ENCODE peak calls at places on chromosomes 13 and 19, in five cellular contexts. X is CD8-positive, alpha-beta T cell; M is left cardiac atrium; L is central memory CD8-positive, alpha-beta T cell; C is GM19239. U is an unnamed sample.

GRCh38 chr13:25575562-25575961 is 203.8 kb downstream of the ATP8A2 start:
- DNase-seq in M (no peak), X (no peak), L (no peak), C (no peak), U (no peak)

GRCh38 chr13:51726446-51727185 is 77.3 kb downstream of the DHRS12 start:
- DNase-seq in L (no peak), X (no peak), C (no peak), M (no peak), U (no peak)

GRCh38 chr13:43289458-43290255 is 266.3 kb downstream of the DNAJC15 start:
- DNase-seq in X (no peak), L (no peak), C (no peak), M (no peak), U (no peak)

GRCh38 chr19:51564791-51565190 is 6.3 kb upstream of the ZNF175 start:
- DNase-seq in X (no peak), L (no peak), M (no peak), C (no peak), U (no peak)

GRCh38 chr13:113544071-113544891 is 40.3 kb upstream of the TFDP1 start:
- DNase-seq in X (no peak), M (no peak), C (no peak), L (no peak), U (no peak)

GRCh38 chr13:40503026-40503425 is 163.4 kb downstream of the FOXO1 start:
- DNase-seq in C (no peak), L (no peak), M (no peak), X (no peak), U (no peak)

GRCh38 chr19:42554046-42554575 is 25.8 kb upstream of the CEACAM1 start:
- DNase-seq in C (no peak), L (no peak), M (no peak), X (no peak), U (no peak)

GRCh38 chr19:33751386-33751770 is 45.3 kb upstream of the KCTD15 start:
- DNase-seq in M (no peak), L (no peak), C (no peak), X (no peak), U (no peak)

GRCh38 chr19:5215431-5215830 is 125.2 kb downstream of the PTPRS start:
- DNase-seq in L (no peak), C (no peak), M (no peak), X (no peak), U (no peak)

GRCh38 chr13:26529441-26529840 is 28.0 kb upstream of the WASF3 start:
- DNase-seq in C (peak; percentile 16), X (peak; percentile 14), L (no peak), M (peak; percentile 52), U (no peak)

GRCh38 chr13:48055712-48056111 is 18.2 kb downstream of the NUDT15 start:
- DNase-seq in M (no peak), C (no peak), L (no peak), X (no peak), U (no peak)

GRCh38 chr19:30204721-30205120 is 167.5 kb upstream of the ZNF536 start:
- DNase-seq in M (no peak), L (no peak), C (no peak), X (no peak), U (no peak)

GRCh38 chr19:36939153-36939552 is 23.0 kb downstream of the ZNF568 start:
- DNase-seq in X (no peak), L (no peak), M (no peak), C (no peak), U (no peak)

GRCh38 chr13:110521296-110521680 is 40.2 kb downstream of the RAB20 start:
- DNase-seq in L (no peak), M (no peak), C (no peak), X (no peak), U (no peak)

GRCh38 chr19:8526345-8527062 is 12.5 kb upstream of the ZNF414 start:
- DNase-seq in M (peak; percentile 94), C (no peak), L (no peak), X (no peak), U (peak; percentile 95)

GRCh38 chr19:57615346-57615745 is 1.3 kb downstream of the ZNF134 start:
- DNase-seq in X (no peak), C (no peak), M (no peak), L (no peak), U (no peak)

GRCh38 chr19:55537741-55538111 is 793 bp upstream of the SBK2 start:
- DNase-seq in L (no peak), X (no peak), M (no peak), C (no peak), U (no peak)

GRCh38 chr19:16660763-16661479 is at the start of gene TMEM38A:
- DNase-seq in C (peak; percentile 19), M (peak; percentile 53), L (peak; percentile 21), X (peak; percentile 40), U (peak; percentile 71)

GRCh38 chr19:33298146-33298911 is 4.0 kb downstream of the CEBPA start:
- DNase-seq in X (no peak), L (no peak), M (no peak), C (no peak), U (peak; percentile 62)

GRCh38 chr13:109704771-109705628 is 81.4 kb downstream of the IRS2 start:
- DNase-seq in C (no peak), L (no peak), M (peak; percentile 58), X (no peak), U (peak; percentile 77)

GRCh38 chr19:55536951-55537740 is at the start of gene SBK2:
- DNase-seq in L (no peak), X (no peak), C (no peak), M (peak; percentile 74), U (no peak)

GRCh38 chr13:91372813-91373420 is 25.4 kb downstream of the MIR17HG start:
- DNase-seq in C (no peak), X (no peak), M (no peak), L (no peak), U (no peak)

GRCh38 chr19:13260883-13261653 is 110.9 kb downstream of the IER2 start:
- DNase-seq in M (no peak), C (peak; percentile 75), L (no peak), X (no peak), U (no peak)

GRCh38 chr19:43731346-43731745 is 15.5 kb downstream of the IRGC start:
- DNase-seq in L (no peak), C (no peak), X (no peak), M (no peak), U (no peak)

GRCh38 chr13:110479648-110480047 is 81.9 kb downstream of the RAB20 start:
- DNase-seq in C (no peak), L (no peak), X (no peak), M (peak; percentile 53), U (no peak)